ENCODE peak calls at places on chromosome 19, in five cellular contexts. A is thoracic aorta, H is ascending aorta, C is body of pancreas, N is fibroblast of lung. Y is an unnamed sample. For H3K9me3, the result is how much of the 10 kb centered on the place peaks cover.

GRCh38 chr19:2462635-2463421 is 6.1 kb upstream of the LMNB2 start:
- DNase-seq in N (peak), C (peak), A (peak), H (peak), Y (no peak)

GRCh38 chr19:17832443-17833208 is 11.3 kb upstream of the INSL3 start:
- DNase-seq in H (no peak), A (no peak), N (no peak), C (no peak), Y (no peak)

GRCh38 chr19:6098574-6098973 is 11.7 kb downstream of the RFX2 start:
- DNase-seq in A (no peak), H (no peak), N (no peak), C (no peak), Y (no peak)

GRCh38 chr19:38073806-38074685 is 150.0 kb downstream of the DPF1 start:
- DNase-seq in C (peak), H (no peak), A (no peak), N (peak), Y (no peak)

GRCh38 chr19:43532571-43532961 is 422 bp upstream of the ZNF575 start:
- DNase-seq in H (peak), A (no peak), C (no peak), N (no peak), Y (peak)

GRCh38 chr19:46719629-46720515 is 3.0 kb upstream of the PRKD2 start:
- DNase-seq in H (no peak), C (no peak), A (no peak), N (no peak), Y (no peak)

GRCh38 chr19:42831221-42832019 is 48.1 kb downstream of the PSG1 start:
- DNase-seq in H (no peak), N (no peak), C (no peak), A (no peak), Y (no peak)

GRCh38 chr19:38270587-38271167 is 6.3 kb downstream of the SPINT2 start:
- DNase-seq in A (no peak), N (no peak), C (peak), H (no peak), Y (no peak)

GRCh38 chr19:40604647-40605200 is 3.6 kb downstream of the LTBP4 start:
- DNase-seq in N (no peak), H (no peak), C (peak), A (no peak), Y (no peak)

GRCh38 chr19:3983936-3984583 is 1.2 kb downstream of the EEF2 start:
- DNase-seq in H (no peak), N (peak), C (no peak), A (no peak), Y (no peak)

GRCh38 chr19:4910594-4911273 is 1.4 kb downstream of the UHRF1 start:
- DNase-seq in N (peak), C (no peak), H (no peak), A (no peak), Y (no peak)

GRCh38 chr19:34475026-34475974 is 6.3 kb upstream of the WTIP start:
- DNase-seq in A (no peak), H (peak), C (no peak), N (peak), Y (no peak)

GRCh38 chr19:45558399-45558878 is 26.2 kb downstream of the OPA3 start:
- DNase-seq in H (no peak), A (no peak), N (peak), C (peak), Y (peak)

DNA sequence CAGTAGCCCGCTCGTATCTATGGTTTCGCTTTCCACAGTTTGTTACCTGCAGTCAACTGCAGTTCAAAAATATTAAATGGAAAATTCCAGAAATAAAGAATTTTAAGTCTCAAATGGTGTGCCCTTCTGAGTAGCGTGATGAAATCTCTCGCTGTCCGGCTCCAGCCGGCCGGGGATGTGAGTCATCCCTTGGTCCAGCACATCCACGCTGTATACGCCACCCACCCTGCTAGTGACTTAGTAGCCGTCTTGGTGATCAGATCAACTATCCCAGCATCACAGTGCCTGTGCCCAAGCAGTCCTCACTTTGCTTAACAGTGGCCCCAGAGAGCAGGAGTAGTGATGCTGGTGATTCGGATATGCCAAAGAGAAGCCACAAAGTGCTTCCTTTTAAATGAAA is 40.0 kb downstream of the ZNF331 start:
- DNase-seq in A (no peak), N (no peak), C (no peak), H (no peak), Y (no peak)
- H3K9me3 ChIP-seq in A (under half), N (under half), C (under half), H (under half), Y (under half)

DNA sequence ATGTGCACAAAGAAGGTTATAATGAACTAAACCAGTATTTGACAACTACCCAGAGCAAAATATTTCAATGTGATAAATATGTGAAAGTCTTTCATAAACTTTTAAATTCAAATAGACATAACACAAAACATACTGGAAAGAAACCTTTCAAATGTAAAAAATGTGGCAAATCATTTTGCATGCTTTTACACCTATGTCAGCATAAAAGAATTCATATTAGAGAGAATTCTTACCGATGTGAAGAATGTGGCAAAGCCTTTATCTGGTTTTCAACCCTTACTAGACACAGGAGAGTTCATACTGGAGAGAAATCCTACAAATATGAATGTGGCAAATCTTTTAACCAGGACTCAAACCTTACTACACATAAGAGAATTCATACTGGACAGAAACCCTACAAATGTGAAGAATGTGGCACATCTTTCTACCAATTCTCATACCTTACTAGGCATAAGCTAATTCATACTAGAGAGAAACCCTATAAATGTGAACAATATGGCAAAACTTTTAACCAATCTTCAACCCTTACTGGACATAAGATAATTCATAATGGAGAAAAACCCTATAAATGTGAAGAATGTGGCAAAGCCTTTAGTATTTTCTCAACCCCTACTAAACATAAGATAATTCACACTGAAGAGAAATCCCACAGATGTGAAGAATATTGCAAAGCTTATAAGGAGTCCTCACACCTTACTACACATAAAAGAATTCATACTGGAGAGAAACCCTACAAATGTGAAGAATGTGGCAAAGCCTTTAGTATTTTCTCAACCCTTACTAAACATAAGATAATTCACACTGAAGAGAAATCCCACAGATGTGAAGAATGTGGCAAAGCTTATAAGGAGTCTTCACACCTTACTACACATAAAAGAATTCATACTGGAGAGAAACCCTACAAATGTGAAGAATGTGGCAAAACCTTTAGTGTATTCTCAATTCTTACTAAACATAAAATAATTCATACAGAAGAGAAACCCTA is 26.4 kb downstream of the ZNF493 start:
- DNase-seq in H (no peak), A (no peak), N (no peak), C (no peak), Y (no peak)
- H3K9me3 ChIP-seq in H (half or more), A (half or more), N (under half), C (half or more), Y (under half)

GRCh38 chr19:51873097-51873496 is 14.7 kb downstream of the ZNF577 start:
- DNase-seq in A (no peak), H (no peak), N (no peak), C (no peak), Y (no peak)
- H3K9me3 ChIP-seq in A (half or more), H (half or more), N (under half), C (half or more), Y (half or more)

GRCh38 chr19:27618006-27618405 is 1594.9 kb downstream of the UQCRFS1 start:
- DNase-seq in N (no peak), H (no peak), A (no peak), C (no peak), Y (no peak)
- H3K9me3 ChIP-seq in N (under half), H (under half), A (half or more), C (under half), Y (under half)